ENCODE peak calls at places on chromosomes 16 and 17, in seven cellular contexts. One of them, this sample, is unnamed.

GRCh38 chr16:19524866-19525723 is 1.4 kb downstream of the CCP110 start:
- DNase-seq in upper lobe of right lung: no peak
- DNase-seq in T-helper 9 cell: no peak
- DNase-seq in amniotic epithelial cell: no peak
- DNase-seq in T47D: no peak
- DNase-seq in testis: no peak
- DNase-seq in activated T-cell treated with anti-CD3 and anti-CD28 coated beads, Interleukin-2, amount 50 U/mL, for 1 hour: no peak
- DNase-seq in this sample: no peak

GRCh38 chr17:8680402-8680801 is 49.9 kb upstream of the MYH10 start:
- DNase-seq in upper lobe of right lung: no peak
- DNase-seq in T-helper 9 cell: no peak
- DNase-seq in amniotic epithelial cell: no peak
- DNase-seq in T47D: no peak
- DNase-seq in testis: no peak
- DNase-seq in activated T-cell treated with anti-CD3 and anti-CD28 coated beads, Interleukin-2, amount 50 U/mL, for 1 hour: no peak
- DNase-seq in this sample: no peak

GRCh38 chr17:83161298-83162034 is 82.1 kb downstream of the METRNL start:
- DNase-seq in upper lobe of right lung: peak
- DNase-seq in T-helper 9 cell: no peak
- DNase-seq in amniotic epithelial cell: peak
- DNase-seq in T47D: no peak
- DNase-seq in testis: peak
- DNase-seq in activated T-cell treated with anti-CD3 and anti-CD28 coated beads, Interleukin-2, amount 50 U/mL, for 1 hour: no peak
- DNase-seq in this sample: peak

GRCh38 chr17:59521465-59522126 is 43.8 kb upstream of the DHX40 start:
- DNase-seq in upper lobe of right lung: no peak
- DNase-seq in T-helper 9 cell: peak
- DNase-seq in amniotic epithelial cell: peak
- DNase-seq in T47D: peak
- DNase-seq in testis: peak
- DNase-seq in activated T-cell treated with anti-CD3 and anti-CD28 coated beads, Interleukin-2, amount 50 U/mL, for 1 hour: peak
- DNase-seq in this sample: peak

GRCh38 chr17:418421-418751 is 65.8 kb upstream of the RPH3AL start:
- DNase-seq in upper lobe of right lung: no peak
- DNase-seq in T-helper 9 cell: no peak
- DNase-seq in amniotic epithelial cell: no peak
- DNase-seq in T47D: no peak
- DNase-seq in testis: no peak
- DNase-seq in activated T-cell treated with anti-CD3 and anti-CD28 coated beads, Interleukin-2, amount 50 U/mL, for 1 hour: peak
- DNase-seq in this sample: no peak

GRCh38 chr16:28910046-28911031 is 14.7 kb downstream of the RABEP2 start:
- DNase-seq in upper lobe of right lung: no peak
- DNase-seq in T-helper 9 cell: no peak
- DNase-seq in amniotic epithelial cell: peak
- DNase-seq in T47D: no peak
- DNase-seq in testis: no peak
- DNase-seq in activated T-cell treated with anti-CD3 and anti-CD28 coated beads, Interleukin-2, amount 50 U/mL, for 1 hour: no peak
- DNase-seq in this sample: no peak

GRCh38 chr16:78576941-78577340 is 477.5 kb downstream of the WWOX start:
- DNase-seq in upper lobe of right lung: no peak
- DNase-seq in T-helper 9 cell: no peak
- DNase-seq in amniotic epithelial cell: no peak
- DNase-seq in T47D: no peak
- DNase-seq in testis: no peak
- DNase-seq in activated T-cell treated with anti-CD3 and anti-CD28 coated beads, Interleukin-2, amount 50 U/mL, for 1 hour: no peak
- DNase-seq in this sample: no peak

GRCh38 chr16:48860341-48860740 is 250.4 kb upstream of the N4BP1 start:
- DNase-seq in upper lobe of right lung: no peak
- DNase-seq in T-helper 9 cell: no peak
- DNase-seq in amniotic epithelial cell: no peak
- DNase-seq in T47D: no peak
- DNase-seq in testis: no peak
- DNase-seq in activated T-cell treated with anti-CD3 and anti-CD28 coated beads, Interleukin-2, amount 50 U/mL, for 1 hour: no peak
- DNase-seq in this sample: no peak

GRCh38 chr16:17465460-17465859 is 5.3 kb downstream of the XYLT1 start:
- DNase-seq in upper lobe of right lung: no peak
- DNase-seq in T-helper 9 cell: no peak
- DNase-seq in amniotic epithelial cell: no peak
- DNase-seq in T47D: no peak
- DNase-seq in testis: no peak
- DNase-seq in activated T-cell treated with anti-CD3 and anti-CD28 coated beads, Interleukin-2, amount 50 U/mL, for 1 hour: no peak
- DNase-seq in this sample: no peak

GRCh38 chr17:47741793-47742145 is 8.7 kb downstream of the TBX21 start:
- DNase-seq in upper lobe of right lung: no peak
- DNase-seq in T-helper 9 cell: no peak
- DNase-seq in amniotic epithelial cell: peak
- DNase-seq in T47D: no peak
- DNase-seq in testis: no peak
- DNase-seq in activated T-cell treated with anti-CD3 and anti-CD28 coated beads, Interleukin-2, amount 50 U/mL, for 1 hour: no peak
- DNase-seq in this sample: no peak

GRCh38 chr17:83053021-83053778 is 26.2 kb upstream of the METRNL start:
- DNase-seq in upper lobe of right lung: peak
- DNase-seq in T-helper 9 cell: no peak
- DNase-seq in amniotic epithelial cell: peak
- DNase-seq in T47D: no peak
- DNase-seq in testis: peak
- DNase-seq in activated T-cell treated with anti-CD3 and anti-CD28 coated beads, Interleukin-2, amount 50 U/mL, for 1 hour: peak
- DNase-seq in this sample: no peak

GRCh38 chr17:49191917-49192741 is 18.2 kb downstream of the GNGT2 start:
- DNase-seq in upper lobe of right lung: peak
- DNase-seq in T-helper 9 cell: peak
- DNase-seq in amniotic epithelial cell: peak
- DNase-seq in T47D: peak
- DNase-seq in testis: peak
- DNase-seq in activated T-cell treated with anti-CD3 and anti-CD28 coated beads, Interleukin-2, amount 50 U/mL, for 1 hour: peak
- DNase-seq in this sample: peak

GRCh38 chr17:37844158-37844976 is 79.8 kb upstream of the TBC1D3K start:
- DNase-seq in upper lobe of right lung: peak
- DNase-seq in T-helper 9 cell: peak
- DNase-seq in amniotic epithelial cell: peak
- DNase-seq in T47D: no peak
- DNase-seq in testis: peak
- DNase-seq in activated T-cell treated with anti-CD3 and anti-CD28 coated beads, Interleukin-2, amount 50 U/mL, for 1 hour: peak
- DNase-seq in this sample: no peak

GRCh38 chr17:80122926-80123505 is 21.6 kb downstream of the GAA start:
- DNase-seq in upper lobe of right lung: no peak
- DNase-seq in T-helper 9 cell: no peak
- DNase-seq in amniotic epithelial cell: no peak
- DNase-seq in T47D: no peak
- DNase-seq in testis: peak
- DNase-seq in activated T-cell treated with anti-CD3 and anti-CD28 coated beads, Interleukin-2, amount 50 U/mL, for 1 hour: no peak
- DNase-seq in this sample: no peak

GRCh38 chr17:34163681-34164080 is 91.4 kb upstream of the CCL2 start:
- DNase-seq in upper lobe of right lung: no peak
- DNase-seq in T-helper 9 cell: no peak
- DNase-seq in amniotic epithelial cell: no peak
- DNase-seq in T47D: peak
- DNase-seq in testis: peak
- DNase-seq in activated T-cell treated with anti-CD3 and anti-CD28 coated beads, Interleukin-2, amount 50 U/mL, for 1 hour: no peak
- DNase-seq in this sample: no peak

GRCh38 chr17:81385320-81386111 is 9.7 kb upstream of the BAHCC1 start:
- DNase-seq in upper lobe of right lung: no peak
- DNase-seq in T-helper 9 cell: no peak
- DNase-seq in amniotic epithelial cell: peak
- DNase-seq in T47D: no peak
- DNase-seq in testis: no peak
- DNase-seq in activated T-cell treated with anti-CD3 and anti-CD28 coated beads, Interleukin-2, amount 50 U/mL, for 1 hour: no peak
- DNase-seq in this sample: peak

GRCh38 chr16:569445-570254 is at the start of gene PIGQ:
- DNase-seq in upper lobe of right lung: peak
- DNase-seq in T-helper 9 cell: peak
- DNase-seq in amniotic epithelial cell: peak
- DNase-seq in T47D: peak
- DNase-seq in testis: peak
- DNase-seq in activated T-cell treated with anti-CD3 and anti-CD28 coated beads, Interleukin-2, amount 50 U/mL, for 1 hour: peak
- DNase-seq in this sample: peak